ENCODE peak calls at places on chromosomes 13 and 19, in five cellular contexts. D is esophagus squamous epithelium, B is Peyer's patch, S is tibial nerve, R is ovary. E is an unnamed sample. For H3K4me1, the result is how much of the 10 kb centered on the place peaks cover.

GRCh38 chr13:39776439-39776838 is 121.0 kb downstream of the COG6 start:
- DNase-seq in D (no peak), B (no peak), S (no peak), R (no peak), E (no peak)

GRCh38 chr13:112348642-112349345 is 27.4 kb upstream of the SPACA7 start:
- DNase-seq in D (no peak), B (no peak), S (no peak), R (no peak), E (no peak)

GRCh38 chr19:53772943-53773342 is 51.2 kb downstream of the NLRP12 start:
- DNase-seq in D (no peak), B (peak), S (peak), R (no peak), E (peak)

GRCh38 chr13:75357576-75358295 is 124.2 kb downstream of the TBC1D4 start:
- DNase-seq in D (no peak), B (no peak), S (no peak), R (no peak), E (no peak)

GRCh38 chr13:106919638-106920037 is 351.7 kb upstream of the ARGLU1 start:
- DNase-seq in D (no peak), B (no peak), S (no peak), R (no peak), E (peak)

GRCh38 chr13:111947026-111947810 is 119.7 kb upstream of the SOX1 start:
- DNase-seq in D (no peak), B (no peak), S (no peak), R (peak), E (no peak)

GRCh38 chr13:94331281-94331680 is 148.2 kb downstream of the DCT start:
- DNase-seq in D (no peak), B (no peak), S (no peak), R (no peak), E (no peak)

GRCh38 chr13:100235311-100235901 is 146.5 kb downstream of the PCCA start:
- DNase-seq in D (no peak), B (no peak), S (peak), R (no peak), E (no peak)

GRCh38 chr13:35283856-35284255 is 192.6 kb downstream of the MAB21L1 start:
- DNase-seq in D (no peak), B (no peak), S (no peak), R (no peak), E (no peak)

GRCh38 chr19:11540642-11541041 is 2.0 kb downstream of the CNN1 start:
- DNase-seq in D (no peak), B (no peak), S (no peak), R (peak), E (no peak)

GRCh38 chr19:31600731-31601295 is 251.6 kb upstream of the TSHZ3 start:
- DNase-seq in D (no peak), B (no peak), S (no peak), R (no peak), E (no peak)

GRCh38 chr13:111011899-111012298 is 97.0 kb upstream of the ANKRD10 start:
- DNase-seq in D (no peak), B (no peak), S (no peak), R (no peak), E (no peak)

GRCh38 chr19:10279737-10280442 is 6.9 kb upstream of the ICAM4 start:
- DNase-seq in D (no peak), B (no peak), S (no peak), R (no peak), E (no peak)

DNA sequence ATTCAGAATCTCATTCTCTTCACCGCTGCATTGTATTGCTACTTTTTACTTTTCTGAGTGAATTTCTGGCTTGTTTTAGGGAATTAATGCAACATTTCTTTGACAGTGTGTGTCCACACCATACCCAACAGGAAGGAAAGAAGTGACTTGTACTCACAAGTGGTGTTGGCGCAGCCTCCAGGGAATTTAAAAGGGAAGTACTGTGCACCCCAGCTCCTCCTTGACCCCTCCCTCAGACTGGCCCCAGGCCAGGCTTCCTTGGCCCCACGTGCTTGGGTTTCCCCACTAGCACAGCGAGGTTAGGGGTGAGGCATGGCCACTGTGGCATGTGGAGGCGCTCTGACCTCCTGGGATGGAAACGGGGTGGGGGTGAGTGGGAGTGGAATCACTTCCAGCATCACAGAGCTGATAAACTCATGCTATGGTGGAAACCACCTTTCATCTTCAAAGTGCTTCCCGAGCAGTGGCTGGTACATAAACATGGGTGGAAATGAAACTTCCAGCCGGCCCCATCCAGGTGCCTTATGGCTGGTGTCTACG is 168.6 kb downstream of the ZNF536 start:
- DNase-seq in D (no peak), B (no peak), S (no peak), R (no peak), E (no peak)
- H3K27ac ChIP-seq in D (no peak), B (no peak), S (no peak), R (no peak), E (no peak)

GRCh38 chr19:3188627-3189596 is 3.2 kb downstream of the NCLN start:
- DNase-seq in D (no peak), B (no peak), S (no peak), R (no peak), E (no peak)
- TF ChIP-seq POLR2A in D (no peak), B (peak), S (no peak), R (no peak), E (no peak)

DNA sequence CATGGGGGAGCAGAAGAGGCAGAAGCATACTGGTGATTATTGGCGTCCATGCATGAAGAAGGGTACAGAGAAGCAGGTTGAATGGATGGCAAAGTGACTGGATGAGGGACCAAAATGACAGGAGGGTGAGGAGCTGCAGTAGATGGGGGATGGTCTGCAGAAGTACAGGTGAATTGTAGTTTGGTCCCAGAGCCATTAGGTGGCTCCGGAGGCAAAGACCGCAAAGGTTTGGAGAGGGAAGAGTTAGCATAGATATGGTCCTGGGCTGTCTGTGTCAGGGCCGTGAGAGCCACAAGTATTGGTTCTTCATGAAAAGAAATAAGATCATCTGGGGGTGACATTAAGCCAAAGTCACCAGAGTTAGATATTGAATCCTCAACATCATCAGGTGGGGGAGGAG is 59.0 kb upstream of the ZNF726 start:
- DNase-seq in D (no peak), B (no peak), S (no peak), R (no peak), E (no peak)
- H3K4me1 ChIP-seq in D (under half), B (under half), S (under half), R (under half), E (under half)

GRCh38 chr13:95756072-95756471 is 79.1 kb downstream of the DNAJC3 start:
- DNase-seq in D (no peak), B (no peak), S (no peak), R (no peak), E (no peak)
- H3K27ac ChIP-seq in D (no peak), B (no peak), S (no peak), R (no peak), E (no peak)

DNA sequence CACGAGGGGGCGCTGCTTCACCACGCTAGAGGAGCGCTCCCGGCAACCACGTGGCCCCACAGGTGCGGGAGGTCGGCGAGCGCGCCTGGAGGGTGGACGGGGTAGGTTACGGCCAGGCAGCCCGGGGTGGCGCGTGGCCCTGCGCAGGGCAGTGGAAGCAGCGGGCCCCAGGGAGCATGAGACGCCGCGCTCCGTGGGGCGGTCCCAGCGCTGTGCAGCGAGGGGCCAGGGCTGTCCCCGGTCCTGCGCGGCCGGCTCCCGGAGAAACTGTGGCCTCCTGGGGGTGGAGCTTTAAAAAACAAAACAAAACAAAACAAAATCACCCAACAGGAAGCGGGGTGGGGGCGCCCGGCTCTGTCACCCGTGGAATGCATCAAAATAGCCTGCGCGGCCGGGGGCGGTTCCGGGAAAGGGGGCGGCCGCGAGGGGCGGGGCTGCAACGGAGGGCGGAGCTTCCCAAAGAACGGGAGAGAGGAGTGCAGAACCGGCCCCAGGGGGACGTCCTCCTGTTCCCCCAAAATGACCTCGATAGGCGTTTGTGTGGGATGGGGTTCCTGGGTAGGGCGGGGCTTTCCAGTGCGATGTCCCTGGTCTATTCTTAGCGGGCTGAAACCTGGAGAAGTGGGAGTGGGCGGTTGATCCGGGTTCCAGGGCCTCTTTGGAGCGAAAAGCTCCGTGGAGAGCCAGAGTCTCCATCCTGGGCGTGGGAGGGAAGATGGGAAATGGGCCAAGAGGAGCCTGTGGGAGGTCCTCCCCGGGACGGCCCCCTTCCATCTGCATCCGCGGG is 27.3 kb downstream of the NUMBL start:
- DNase-seq in D (peak), B (peak), S (peak), R (peak), E (peak)
- TF ChIP-seq POLR2A in D (no peak), B (no peak), S (no peak), R (peak), E (peak)

GRCh38 chr19:16359964-16360363 is 35.3 kb downstream of the KLF2 start:
- DNase-seq in D (no peak), B (no peak), S (no peak), R (no peak), E (no peak)

GRCh38 chr19:16359074-16359473 is 34.4 kb downstream of the KLF2 start:
- DNase-seq in D (no peak), B (peak), S (no peak), R (no peak), E (no peak)

GRCh38 chr19:16361254-16361653 is 36.6 kb downstream of the KLF2 start:
- DNase-seq in D (no peak), B (no peak), S (no peak), R (no peak), E (no peak)

GRCh38 chr19:16361926-16362325 is 37.3 kb downstream of the KLF2 start:
- DNase-seq in D (no peak), B (no peak), S (no peak), R (no peak), E (no peak)

GRCh38 chr19:16360738-16361137 is 36.1 kb downstream of the KLF2 start:
- DNase-seq in D (no peak), B (no peak), S (no peak), R (no peak), E (no peak)
- H3K4me1 ChIP-seq in D (half or more), B (under half), S (under half), R (under half), E (under half)